ENCODE peak calls at places on chromosome 13, in seven cellular contexts. One of them, this sample, is unnamed.

GRCh38 chr13:67366533-67366932 is 136.4 kb upstream of the PCDH9 start:
- DNase-seq in ovary: no peak
- DNase-seq in sigmoid colon: no peak
- DNase-seq in A549: peak; percentile 11
- DNase-seq in stomach: no peak
- DNase-seq in transverse colon: no peak
- DNase-seq in H1: no peak
- DNase-seq in this sample: no peak

GRCh38 chr13:42363941-42364612 is 92.1 kb downstream of the AKAP11 start:
- DNase-seq in A549: peak; percentile 10
- DNase-seq in H1: no peak
- DNase-seq in stomach: no peak
- DNase-seq in ovary: no peak
- DNase-seq in sigmoid colon: no peak
- DNase-seq in transverse colon: no peak
- DNase-seq in this sample: no peak

GRCh38 chr13:52399037-52399436 is 6.9 kb downstream of the THSD1 start:
- DNase-seq in sigmoid colon: no peak
- DNase-seq in A549: no peak
- DNase-seq in ovary: no peak
- DNase-seq in transverse colon: no peak
- DNase-seq in H1: no peak
- DNase-seq in stomach: no peak
- DNase-seq in this sample: no peak

GRCh38 chr13:45872574-45872973 is 21.0 kb upstream of the SIAH3 start:
- DNase-seq in ovary: no peak
- DNase-seq in transverse colon: no peak
- DNase-seq in A549: no peak
- DNase-seq in sigmoid colon: no peak
- DNase-seq in H1: no peak
- DNase-seq in stomach: no peak
- DNase-seq in this sample: no peak

GRCh38 chr13:28761586-28761985 is 42.8 kb upstream of the SLC46A3 start:
- DNase-seq in stomach: no peak
- DNase-seq in H1: no peak
- DNase-seq in A549: no peak
- DNase-seq in transverse colon: no peak
- DNase-seq in sigmoid colon: no peak
- DNase-seq in ovary: no peak
- DNase-seq in this sample: no peak

GRCh38 chr13:45833663-45834062 is 17.9 kb downstream of the SIAH3 start:
- DNase-seq in sigmoid colon: no peak
- DNase-seq in ovary: no peak
- DNase-seq in H1: peak; percentile 19
- DNase-seq in A549: no peak
- DNase-seq in transverse colon: no peak
- DNase-seq in stomach: no peak
- DNase-seq in this sample: no peak

GRCh38 chr13:110186221-110186838 is 120.6 kb downstream of the COL4A1 start:
- DNase-seq in A549: no peak
- DNase-seq in ovary: no peak
- DNase-seq in sigmoid colon: no peak
- DNase-seq in H1: no peak
- DNase-seq in transverse colon: no peak
- DNase-seq in stomach: no peak
- DNase-seq in this sample: no peak

GRCh38 chr13:23021921-23022320 is 158.9 kb upstream of the SGCG start:
- DNase-seq in H1: no peak
- DNase-seq in ovary: no peak
- DNase-seq in sigmoid colon: no peak
- DNase-seq in stomach: no peak
- DNase-seq in transverse colon: no peak
- DNase-seq in A549: no peak
- DNase-seq in this sample: no peak

GRCh38 chr13:110293649-110294048 is 13.3 kb downstream of the COL4A1 start:
- DNase-seq in H1: no peak
- DNase-seq in stomach: no peak
- DNase-seq in A549: no peak
- DNase-seq in sigmoid colon: peak; percentile 33
- DNase-seq in transverse colon: no peak
- DNase-seq in ovary: no peak
- DNase-seq in this sample: no peak

GRCh38 chr13:24208314-24208713 is 47.8 kb downstream of the SPATA13 start:
- DNase-seq in A549: peak; percentile 46
- DNase-seq in sigmoid colon: no peak
- DNase-seq in stomach: no peak
- DNase-seq in ovary: no peak
- DNase-seq in H1: no peak
- DNase-seq in transverse colon: no peak
- DNase-seq in this sample: peak; percentile 19

GRCh38 chr13:47067296-47067695 is 170.4 kb upstream of the HTR2A start:
- DNase-seq in H1: no peak
- DNase-seq in sigmoid colon: no peak
- DNase-seq in transverse colon: no peak
- DNase-seq in A549: no peak
- DNase-seq in ovary: no peak
- DNase-seq in stomach: no peak
- DNase-seq in this sample: no peak

GRCh38 chr13:25561842-25562241 is 190.1 kb downstream of the ATP8A2 start:
- DNase-seq in stomach: no peak
- DNase-seq in ovary: no peak
- DNase-seq in sigmoid colon: no peak
- DNase-seq in A549: no peak
- DNase-seq in H1: no peak
- DNase-seq in transverse colon: no peak
- DNase-seq in this sample: no peak

GRCh38 chr13:110409581-110409992 is 102.5 kb downstream of the COL4A2 start:
- DNase-seq in sigmoid colon: no peak
- DNase-seq in H1: no peak
- DNase-seq in transverse colon: no peak
- DNase-seq in ovary: no peak
- DNase-seq in stomach: no peak
- DNase-seq in A549: no peak
- DNase-seq in this sample: no peak

GRCh38 chr13:75803982-75804381 is 167.9 kb downstream of the LMO7 start:
- DNase-seq in ovary: no peak
- DNase-seq in A549: no peak
- DNase-seq in H1: no peak
- DNase-seq in stomach: no peak
- DNase-seq in sigmoid colon: no peak
- DNase-seq in transverse colon: no peak
- DNase-seq in this sample: no peak

GRCh38 chr13:75352641-75353327 is 129.2 kb downstream of the TBC1D4 start:
- DNase-seq in A549: no peak
- DNase-seq in stomach: no peak
- DNase-seq in H1: no peak
- DNase-seq in transverse colon: no peak
- DNase-seq in sigmoid colon: no peak
- DNase-seq in ovary: no peak
- DNase-seq in this sample: no peak

GRCh38 chr13:111908981-111909380 is 158.0 kb upstream of the SOX1 start:
- DNase-seq in stomach: no peak
- DNase-seq in A549: no peak
- DNase-seq in H1: peak; percentile 13
- DNase-seq in transverse colon: no peak
- DNase-seq in ovary: no peak
- DNase-seq in sigmoid colon: peak; percentile 56
- DNase-seq in this sample: no peak

GRCh38 chr13:50227356-50227755 is 212.1 kb downstream of the KCNRG start:
- DNase-seq in stomach: no peak
- DNase-seq in transverse colon: no peak
- DNase-seq in sigmoid colon: no peak
- DNase-seq in A549: no peak
- DNase-seq in H1: no peak
- DNase-seq in ovary: no peak
- DNase-seq in this sample: no peak

GRCh38 chr13:70107498-70108271 is at the start of gene ATXN8OS:
- DNase-seq in A549: no peak
- DNase-seq in sigmoid colon: no peak
- DNase-seq in transverse colon: no peak
- DNase-seq in ovary: no peak
- DNase-seq in H1: peak; percentile 72
- DNase-seq in stomach: no peak
- DNase-seq in this sample: no peak

GRCh38 chr13:108609353-108609752 is 20.1 kb upstream of the MYO16 start:
- DNase-seq in transverse colon: no peak
- DNase-seq in H1: no peak
- DNase-seq in stomach: no peak
- DNase-seq in sigmoid colon: no peak
- DNase-seq in ovary: no peak
- DNase-seq in A549: peak; percentile 31
- DNase-seq in this sample: no peak

GRCh38 chr13:76223565-76223964 is 587.4 kb downstream of the LMO7 start:
- DNase-seq in H1: no peak
- DNase-seq in sigmoid colon: no peak
- DNase-seq in transverse colon: no peak
- DNase-seq in A549: no peak
- DNase-seq in stomach: no peak
- DNase-seq in ovary: no peak
- DNase-seq in this sample: no peak

GRCh38 chr13:113209880-113210421 is 538 bp downstream of the CUL4A start:
- DNase-seq in transverse colon: peak; percentile 76
- DNase-seq in A549: peak; percentile 60
- DNase-seq in ovary: peak; percentile 44
- DNase-seq in stomach: peak; percentile 71
- DNase-seq in sigmoid colon: peak; percentile 76
- DNase-seq in H1: peak; percentile 76
- DNase-seq in this sample: no peak

GRCh38 chr13:113209336-113209879 is at the start of gene CUL4A:
- DNase-seq in A549: peak; percentile 76
- DNase-seq in ovary: peak; percentile 72
- DNase-seq in H1: peak; percentile 59
- DNase-seq in sigmoid colon: peak; percentile 88
- DNase-seq in stomach: peak; percentile 83
- DNase-seq in transverse colon: peak; percentile 86
- DNase-seq in this sample: peak; percentile 66

GRCh38 chr13:113208424-113209335 is at the start of gene PCID2:
- DNase-seq in sigmoid colon: peak; percentile 95
- DNase-seq in A549: peak; percentile 91
- DNase-seq in ovary: peak; percentile 86
- DNase-seq in transverse colon: peak; percentile 91
- DNase-seq in H1: peak; percentile 98
- DNase-seq in stomach: peak; percentile 93
- DNase-seq in this sample: peak; percentile 75

GRCh38 chr13:113210834-113211233 is 1.4 kb downstream of the CUL4A start:
- DNase-seq in stomach: no peak
- DNase-seq in sigmoid colon: no peak
- DNase-seq in A549: no peak
- DNase-seq in H1: no peak
- DNase-seq in transverse colon: no peak
- DNase-seq in ovary: no peak
- DNase-seq in this sample: no peak

DNA sequence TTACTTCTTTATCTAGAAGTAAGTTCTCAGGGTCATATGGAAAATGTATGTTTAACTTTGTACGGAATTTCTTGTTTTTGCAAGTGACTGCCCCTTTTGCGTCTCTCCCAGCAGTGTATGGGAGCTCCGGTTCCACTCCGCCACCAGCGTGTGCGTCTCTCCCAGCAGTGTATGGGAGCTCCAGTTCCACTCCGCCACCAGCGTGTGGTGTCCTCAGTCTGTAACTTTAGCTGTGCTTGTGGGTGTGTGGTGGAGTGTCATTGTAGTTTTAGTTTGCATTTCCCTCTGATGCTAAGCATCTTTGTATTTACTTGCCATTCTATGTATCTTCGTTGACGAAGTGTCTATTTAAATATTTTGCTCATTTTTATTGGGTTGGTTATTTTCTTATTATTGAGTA is 2.4 kb downstream of the CUL4A start:
- DNase-seq in sigmoid colon: no peak
- DNase-seq in stomach: no peak
- DNase-seq in H1: no peak
- DNase-seq in transverse colon: no peak
- DNase-seq in ovary: no peak
- DNase-seq in A549: peak; percentile 57
- DNase-seq in this sample: no peak
- TF ChIP-seq CTCF in sigmoid colon: no peak
- TF ChIP-seq CTCF in stomach: no peak
- TF ChIP-seq CTCF in H1: peak; percentile 70
- TF ChIP-seq CTCF in transverse colon: no peak
- TF ChIP-seq CTCF in ovary: no peak
- TF ChIP-seq CTCF in A549: no peak
- TF ChIP-seq CTCF in this sample: no peak

DNA sequence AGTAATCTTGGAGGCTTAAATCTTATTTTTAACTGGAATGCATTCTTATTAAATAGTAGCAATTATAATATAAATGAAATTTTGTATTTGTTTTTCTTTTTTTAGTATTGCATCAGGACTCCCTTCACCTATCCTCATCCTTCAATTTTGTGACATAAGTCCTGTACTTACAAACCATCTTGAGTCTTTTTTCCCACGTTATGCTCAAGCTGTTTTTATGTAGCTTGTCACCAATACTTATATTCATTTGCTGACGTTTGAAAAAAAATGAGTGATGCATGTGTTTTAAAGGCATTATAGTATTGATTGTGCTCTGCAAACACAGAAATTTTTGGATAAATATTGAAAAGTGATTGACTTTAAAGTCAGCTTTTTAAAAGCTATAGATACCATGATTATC is 888 bp downstream of the GPR18 start:
- DNase-seq in sigmoid colon: no peak
- DNase-seq in ovary: no peak
- DNase-seq in stomach: no peak
- DNase-seq in H1: no peak
- DNase-seq in transverse colon: no peak
- DNase-seq in A549: no peak
- DNase-seq in this sample: no peak
- H3K27ac ChIP-seq in sigmoid colon: no peak overlapping the region
- H3K27ac ChIP-seq in ovary: no peak overlapping the region
- H3K27ac ChIP-seq in stomach: no peak overlapping the region
- H3K27ac ChIP-seq in H1: no peak overlapping the region
- H3K27ac ChIP-seq in transverse colon: no peak overlapping the region
- H3K27ac ChIP-seq in A549: no peak overlapping the region
- H3K27ac ChIP-seq in this sample: no peak overlapping the region

DNA sequence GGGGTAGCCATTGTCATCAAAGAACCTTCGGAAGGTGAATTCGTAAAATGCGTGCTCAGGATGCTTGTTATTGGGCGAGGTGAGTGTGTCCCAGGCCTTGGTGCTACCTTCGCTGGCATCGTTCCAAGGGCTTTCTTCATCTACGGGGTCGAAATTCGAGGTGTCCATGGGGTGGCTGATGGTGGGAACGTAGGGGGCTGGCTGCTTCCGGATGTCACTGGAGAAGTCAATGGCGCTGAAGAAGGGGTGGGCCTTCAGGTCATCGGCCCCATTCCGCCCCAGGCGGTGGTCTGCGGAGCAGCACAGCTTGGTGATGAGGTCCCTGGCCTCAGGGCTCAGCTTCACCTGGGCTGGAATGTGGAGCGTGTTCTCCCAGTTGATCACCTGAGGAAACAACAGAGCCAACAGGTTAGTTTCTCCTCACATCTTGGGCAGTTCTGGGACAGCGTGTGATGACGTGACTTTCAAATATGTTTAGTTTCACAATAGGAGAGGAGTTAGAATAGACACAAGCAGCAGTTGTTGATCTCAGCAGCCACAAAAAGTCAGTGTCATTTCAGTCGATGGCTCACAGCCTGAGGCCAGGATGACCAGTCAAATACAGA is 72.5 kb upstream of the XPO4 start:
- DNase-seq in transverse colon: no peak
- DNase-seq in ovary: no peak
- DNase-seq in A549: no peak
- DNase-seq in stomach: no peak
- DNase-seq in sigmoid colon: no peak
- DNase-seq in H1: no peak
- DNase-seq in this sample: no peak
- TF ChIP-seq EP300 in transverse colon: no peak
- TF ChIP-seq EP300 in ovary: no peak
- TF ChIP-seq EP300 in A549: no peak
- TF ChIP-seq EP300 in stomach: no peak
- TF ChIP-seq EP300 in sigmoid colon: no peak
- TF ChIP-seq EP300 in H1: no peak
- TF ChIP-seq EP300 in this sample: no peak

GRCh38 chr13:31409678-31410356 is 210.0 kb downstream of the B3GLCT start:
- DNase-seq in stomach: no peak
- DNase-seq in A549: no peak
- DNase-seq in H1: no peak
- DNase-seq in sigmoid colon: no peak
- DNase-seq in ovary: no peak
- DNase-seq in transverse colon: no peak
- DNase-seq in this sample: no peak
- TF ChIP-seq CTCF in stomach: no peak
- TF ChIP-seq CTCF in A549: no peak
- TF ChIP-seq CTCF in H1: peak; percentile 18
- TF ChIP-seq CTCF in sigmoid colon: no peak
- TF ChIP-seq CTCF in ovary: no peak
- TF ChIP-seq CTCF in transverse colon: peak; percentile 6
- TF ChIP-seq CTCF in this sample: no peak

This sample was measured in tibial nerve.